ENCODE peak calls at places on chromosomes 13 and 19, in five cellular contexts. J is HEK293T, U is nephron progenitor cell, A is H54, L is amygdala. X is an unnamed sample.
A peak's percentile ranks its signal among the peaks of the same experiment; 100 is the strongest.

GRCh38 chr19:57473646-57474045 is 3.7 kb downstream of the ZNF772 start:
- DNase-seq in L (no peak), U (no peak), A (no peak), J (no peak), X (no peak)

GRCh38 chr13:94454906-94455305 is 24.6 kb downstream of the DCT start:
- DNase-seq in A (no peak), U (no peak), L (no peak), J (no peak), X (no peak)

GRCh38 chr13:33284016-33284415 is 1.5 kb downstream of the STARD13 start:
- DNase-seq in J (no peak), U (no peak), L (no peak), A (no peak), X (no peak)

GRCh38 chr13:26266311-26266710 is 12.4 kb downstream of the CDK8 start:
- DNase-seq in J (no peak), L (no peak), U (no peak), A (no peak), X (no peak)

GRCh38 chr19:18437481-18438330 is at the start of gene ISYNA1:
- DNase-seq in U (peak; percentile 74), J (peak; percentile 69), L (no peak), A (no peak), X (no peak)

GRCh38 chr13:44160549-44161278 is 212.9 kb upstream of the SERP2 start:
- DNase-seq in A (no peak), L (peak; percentile 81), J (no peak), U (no peak), X (no peak)

GRCh38 chr19:53254451-53255341 is at the start of gene ZNF677:
- DNase-seq in J (no peak), L (peak; percentile 92), U (peak; percentile 79), A (peak; percentile 70), X (no peak)

GRCh38 chr13:46015374-46015773 is 37.2 kb downstream of the ZC3H13 start:
- DNase-seq in J (no peak), A (no peak), U (no peak), L (no peak), X (no peak)

GRCh38 chr13:98527526-98527925 is 49.4 kb downstream of the STK24 start:
- DNase-seq in J (no peak), A (no peak), U (no peak), L (no peak), X (no peak)

GRCh38 chr19:51140441-51140840 is 1.7 kb upstream of the SIGLEC7 start:
- DNase-seq in U (no peak), J (no peak), A (no peak), L (peak; percentile 34), X (no peak)

GRCh38 chr13:75511226-75511625 is 26.4 kb downstream of the COMMD6 start:
- DNase-seq in A (no peak), U (no peak), J (no peak), L (no peak), X (no peak)

GRCh38 chr13:61685683-61686013 is 270.0 kb upstream of the PCDH20 start:
- DNase-seq in A (no peak), U (peak; percentile 16), J (peak; percentile 38), L (no peak), X (peak; percentile 3)

GRCh38 chr19:9324584-9324962 is 594 bp downstream of the ZNF559 start:
- DNase-seq in J (no peak), L (no peak), U (no peak), A (no peak), X (no peak)

X was measured in HCT116.